ENCODE peak calls at places on chromosomes 7 and 10, in ten cellular contexts. One of them, this sample, is unnamed.

GRCh38 chr7:116628971-116629586 is 42.9 kb upstream of the MET start:
- DNase-seq in GM19239: no peak
- DNase-seq in M059J: peak; percentile 57
- DNase-seq in cardiac fibroblast: peak; percentile 54
- DNase-seq in AG10803: peak; percentile 38
- DNase-seq in GM13976: no peak
- DNase-seq in memory B cell: no peak
- DNase-seq in MV-4-11: no peak
- DNase-seq in MM.1S: no peak
- DNase-seq in small intestine: peak; percentile 69
- DNase-seq in this sample: no peak

GRCh38 chr10:63720072-63720537 is 198.9 kb downstream of the REEP3 start:
- DNase-seq in M059J: peak; percentile 58
- DNase-seq in cardiac fibroblast: peak; percentile 65
- DNase-seq in GM13976: peak; percentile 47
- DNase-seq in AG10803: peak; percentile 42
- DNase-seq in memory B cell: peak; percentile 67
- DNase-seq in GM19239: peak; percentile 28
- DNase-seq in small intestine: peak; percentile 88
- DNase-seq in MV-4-11: peak; percentile 20
- DNase-seq in MM.1S: peak; percentile 62
- DNase-seq in this sample: peak; percentile 64

GRCh38 chr7:137933270-137934017 is 68.4 kb downstream of the CREB3L2 start:
- DNase-seq in memory B cell: no peak
- DNase-seq in AG10803: peak; percentile 71
- DNase-seq in MM.1S: no peak
- DNase-seq in GM19239: no peak
- DNase-seq in small intestine: no peak
- DNase-seq in M059J: peak; percentile 86
- DNase-seq in MV-4-11: no peak
- DNase-seq in GM13976: no peak
- DNase-seq in cardiac fibroblast: peak; percentile 68
- DNase-seq in this sample: no peak

GRCh38 chr10:104809288-104810090 is 168.4 kb downstream of the SORCS3 start:
- DNase-seq in MV-4-11: no peak
- DNase-seq in memory B cell: no peak
- DNase-seq in MM.1S: peak; percentile 88
- DNase-seq in GM13976: no peak
- DNase-seq in M059J: peak; percentile 46
- DNase-seq in small intestine: no peak
- DNase-seq in GM19239: no peak
- DNase-seq in cardiac fibroblast: peak; percentile 38
- DNase-seq in AG10803: peak; percentile 1
- DNase-seq in this sample: no peak

GRCh38 chr10:6753644-6754043 is 173.6 kb upstream of the PRKCQ start:
- DNase-seq in AG10803: no peak
- DNase-seq in cardiac fibroblast: no peak
- DNase-seq in GM13976: no peak
- DNase-seq in GM19239: no peak
- DNase-seq in M059J: no peak
- DNase-seq in MV-4-11: no peak
- DNase-seq in small intestine: no peak
- DNase-seq in memory B cell: no peak
- DNase-seq in MM.1S: no peak
- DNase-seq in this sample: no peak

GRCh38 chr10:17527530-17528146 is 73.2 kb upstream of the ST8SIA6 start:
- DNase-seq in AG10803: peak; percentile 69
- DNase-seq in memory B cell: no peak
- DNase-seq in cardiac fibroblast: peak; percentile 92
- DNase-seq in M059J: peak; percentile 79
- DNase-seq in small intestine: no peak
- DNase-seq in MV-4-11: peak; percentile 88
- DNase-seq in GM19239: no peak
- DNase-seq in GM13976: no peak
- DNase-seq in MM.1S: no peak
- DNase-seq in this sample: no peak

GRCh38 chr7:50821457-50821977 is 38.8 kb upstream of the GRB10 start:
- DNase-seq in MV-4-11: no peak
- DNase-seq in cardiac fibroblast: peak; percentile 80
- DNase-seq in AG10803: no peak
- DNase-seq in GM19239: no peak
- DNase-seq in MM.1S: no peak
- DNase-seq in small intestine: peak; percentile 25
- DNase-seq in M059J: peak; percentile 85
- DNase-seq in memory B cell: no peak
- DNase-seq in GM13976: no peak
- DNase-seq in this sample: peak; percentile 59

GRCh38 chr10:86942441-86943315 is 14.7 kb downstream of the MMRN2 start:
- DNase-seq in MV-4-11: no peak
- DNase-seq in memory B cell: no peak
- DNase-seq in MM.1S: no peak
- DNase-seq in small intestine: peak; percentile 29
- DNase-seq in AG10803: no peak
- DNase-seq in GM19239: no peak
- DNase-seq in M059J: no peak
- DNase-seq in GM13976: no peak
- DNase-seq in cardiac fibroblast: no peak
- DNase-seq in this sample: no peak

GRCh38 chr7:81484266-81484665 is 285.6 kb downstream of the HGF start:
- DNase-seq in cardiac fibroblast: peak; percentile 88
- DNase-seq in small intestine: no peak
- DNase-seq in GM19239: no peak
- DNase-seq in memory B cell: no peak
- DNase-seq in AG10803: peak; percentile 95
- DNase-seq in GM13976: no peak
- DNase-seq in M059J: peak; percentile 88
- DNase-seq in MV-4-11: no peak
- DNase-seq in MM.1S: peak; percentile 49
- DNase-seq in this sample: no peak

GRCh38 chr10:91034042-91034441 is 113.2 kb upstream of the ANKRD1 start:
- DNase-seq in GM13976: no peak
- DNase-seq in cardiac fibroblast: no peak
- DNase-seq in memory B cell: no peak
- DNase-seq in small intestine: peak; percentile 6
- DNase-seq in AG10803: no peak
- DNase-seq in MM.1S: no peak
- DNase-seq in GM19239: no peak
- DNase-seq in MV-4-11: no peak
- DNase-seq in M059J: no peak
- DNase-seq in this sample: no peak

GRCh38 chr7:102451371-102452054 is 13.2 kb downstream of the ALKBH4 start:
- DNase-seq in MV-4-11: no peak
- DNase-seq in small intestine: no peak
- DNase-seq in MM.1S: peak; percentile 67
- DNase-seq in memory B cell: no peak
- DNase-seq in M059J: no peak
- DNase-seq in GM13976: no peak
- DNase-seq in AG10803: peak; percentile 8
- DNase-seq in GM19239: no peak
- DNase-seq in cardiac fibroblast: no peak
- DNase-seq in this sample: peak; percentile 49

GRCh38 chr7:30594540-30595460 is at the start of gene GARS1:
- DNase-seq in GM13976: peak; percentile 92
- DNase-seq in MV-4-11: peak; percentile 81
- DNase-seq in MM.1S: peak; percentile 89
- DNase-seq in memory B cell: peak; percentile 89
- DNase-seq in cardiac fibroblast: peak; percentile 93
- DNase-seq in GM19239: peak; percentile 78
- DNase-seq in AG10803: peak; percentile 92
- DNase-seq in small intestine: peak; percentile 90
- DNase-seq in M059J: peak; percentile 89
- DNase-seq in this sample: peak; percentile 78

GRCh38 chr10:91907033-91907594 is 2.2 kb downstream of the FGFBP3 start:
- DNase-seq in MV-4-11: no peak
- DNase-seq in small intestine: no peak
- DNase-seq in GM19239: no peak
- DNase-seq in cardiac fibroblast: peak; percentile 12
- DNase-seq in MM.1S: no peak
- DNase-seq in memory B cell: no peak
- DNase-seq in GM13976: no peak
- DNase-seq in M059J: no peak
- DNase-seq in AG10803: peak; percentile 31
- DNase-seq in this sample: no peak

GRCh38 chr7:14233898-14234174 is 244.4 kb upstream of the ETV1 start:
- DNase-seq in MV-4-11: no peak
- DNase-seq in small intestine: no peak
- DNase-seq in M059J: no peak
- DNase-seq in GM19239: no peak
- DNase-seq in memory B cell: no peak
- DNase-seq in AG10803: no peak
- DNase-seq in GM13976: no peak
- DNase-seq in MM.1S: no peak
- DNase-seq in cardiac fibroblast: no peak
- DNase-seq in this sample: no peak

GRCh38 chr10:87659571-87660483 is at the start of gene PAPSS2:
- DNase-seq in small intestine: peak; percentile 58
- DNase-seq in AG10803: peak; percentile 73
- DNase-seq in MV-4-11: peak; percentile 9
- DNase-seq in MM.1S: no peak
- DNase-seq in memory B cell: no peak
- DNase-seq in M059J: peak; percentile 69
- DNase-seq in cardiac fibroblast: peak; percentile 77
- DNase-seq in GM13976: peak; percentile 65
- DNase-seq in GM19239: no peak
- DNase-seq in this sample: no peak

GRCh38 chr7:24905996-24906770 is 73.8 kb downstream of the OSBPL3 start:
- DNase-seq in small intestine: no peak
- DNase-seq in MV-4-11: no peak
- DNase-seq in MM.1S: no peak
- DNase-seq in AG10803: no peak
- DNase-seq in GM13976: no peak
- DNase-seq in M059J: peak; percentile 88
- DNase-seq in cardiac fibroblast: no peak
- DNase-seq in GM19239: no peak
- DNase-seq in memory B cell: no peak
- DNase-seq in this sample: no peak

GRCh38 chr7:83857691-83858090 is 208.8 kb upstream of the SEMA3E start:
- DNase-seq in GM13976: no peak
- DNase-seq in MV-4-11: no peak
- DNase-seq in small intestine: no peak
- DNase-seq in memory B cell: no peak
- DNase-seq in GM19239: no peak
- DNase-seq in M059J: no peak
- DNase-seq in cardiac fibroblast: no peak
- DNase-seq in MM.1S: no peak
- DNase-seq in AG10803: no peak
- DNase-seq in this sample: no peak

GRCh38 chr10:133390597-133391248 is 3.2 kb upstream of the MTG1 start:
- DNase-seq in MV-4-11: no peak
- DNase-seq in GM13976: no peak
- DNase-seq in memory B cell: no peak
- DNase-seq in M059J: no peak
- DNase-seq in cardiac fibroblast: no peak
- DNase-seq in GM19239: no peak
- DNase-seq in AG10803: no peak
- DNase-seq in MM.1S: no peak
- DNase-seq in small intestine: no peak
- DNase-seq in this sample: no peak

GRCh38 chr10:76133597-76134255 is 702.3 kb downstream of the LRMDA start:
- DNase-seq in M059J: no peak
- DNase-seq in GM19239: no peak
- DNase-seq in small intestine: no peak
- DNase-seq in GM13976: no peak
- DNase-seq in MV-4-11: no peak
- DNase-seq in MM.1S: no peak
- DNase-seq in AG10803: peak; percentile 61
- DNase-seq in cardiac fibroblast: no peak
- DNase-seq in memory B cell: no peak
- DNase-seq in this sample: no peak

GRCh38 chr10:33216661-33217427 is 117.6 kb downstream of the NRP1 start:
- DNase-seq in cardiac fibroblast: peak; percentile 64
- DNase-seq in small intestine: no peak
- DNase-seq in GM19239: no peak
- DNase-seq in MV-4-11: no peak
- DNase-seq in GM13976: no peak
- DNase-seq in memory B cell: no peak
- DNase-seq in M059J: peak; percentile 90
- DNase-seq in MM.1S: no peak
- DNase-seq in AG10803: peak; percentile 86
- DNase-seq in this sample: peak; percentile 37

GRCh38 chr10:77846718-77847311 is 79.7 kb downstream of the DLG5 start:
- DNase-seq in M059J: peak; percentile 66
- DNase-seq in MV-4-11: peak; percentile 25
- DNase-seq in MM.1S: peak; percentile 60
- DNase-seq in small intestine: peak; percentile 67
- DNase-seq in GM13976: peak; percentile 84
- DNase-seq in memory B cell: peak; percentile 54
- DNase-seq in GM19239: peak; percentile 70
- DNase-seq in AG10803: peak; percentile 59
- DNase-seq in cardiac fibroblast: peak; percentile 76
- DNase-seq in this sample: no peak

GRCh38 chr7:132295198-132295597 is 281.1 kb downstream of the PLXNA4 start:
- DNase-seq in memory B cell: no peak
- DNase-seq in GM19239: no peak
- DNase-seq in MM.1S: no peak
- DNase-seq in AG10803: peak; percentile 6
- DNase-seq in GM13976: no peak
- DNase-seq in MV-4-11: no peak
- DNase-seq in cardiac fibroblast: peak; percentile 12
- DNase-seq in M059J: peak; percentile 80
- DNase-seq in small intestine: no peak
- DNase-seq in this sample: no peak

GRCh38 chr10:47388879-47389278 is 4.8 kb upstream of the ZNF488 start:
- DNase-seq in MV-4-11: no peak
- DNase-seq in cardiac fibroblast: no peak
- DNase-seq in small intestine: no peak
- DNase-seq in memory B cell: no peak
- DNase-seq in GM19239: no peak
- DNase-seq in M059J: no peak
- DNase-seq in MM.1S: no peak
- DNase-seq in AG10803: no peak
- DNase-seq in GM13976: no peak
- DNase-seq in this sample: no peak

GRCh38 chr10:51672039-51672535 is 27.3 kb downstream of the CSTF2T start:
- DNase-seq in MM.1S: no peak
- DNase-seq in GM19239: no peak
- DNase-seq in cardiac fibroblast: no peak
- DNase-seq in M059J: no peak
- DNase-seq in AG10803: no peak
- DNase-seq in GM13976: no peak
- DNase-seq in MV-4-11: no peak
- DNase-seq in memory B cell: no peak
- DNase-seq in small intestine: no peak
- DNase-seq in this sample: no peak

GRCh38 chr10:92291921-92292860 is 1.2 kb downstream of the MARCHF5 start:
- DNase-seq in MV-4-11: peak; percentile 69
- DNase-seq in AG10803: peak; percentile 60
- DNase-seq in MM.1S: peak; percentile 76
- DNase-seq in cardiac fibroblast: peak; percentile 73
- DNase-seq in memory B cell: peak; percentile 40
- DNase-seq in GM19239: no peak
- DNase-seq in GM13976: peak; percentile 72
- DNase-seq in small intestine: peak; percentile 36
- DNase-seq in M059J: peak; percentile 61
- DNase-seq in this sample: no peak

GRCh38 chr7:71186535-71186934 is 54.6 kb downstream of the GALNT17 start:
- DNase-seq in GM13976: no peak
- DNase-seq in small intestine: no peak
- DNase-seq in MM.1S: no peak
- DNase-seq in memory B cell: no peak
- DNase-seq in M059J: no peak
- DNase-seq in cardiac fibroblast: no peak
- DNase-seq in MV-4-11: no peak
- DNase-seq in GM19239: no peak
- DNase-seq in AG10803: no peak
- DNase-seq in this sample: no peak